ENCODE peak calls at places on chromosomes 5 and 9, in six cellular contexts. X, N, O, U, A and S are unnamed samples.

GRCh38 chr5:67209141-67209771 is 12.7 kb upstream of the CD180 start:
- DNase-seq in O (peak; percentile 44), X (peak; percentile 70), A (peak; percentile 79), U (no peak), N (peak; percentile 69), S (peak; percentile 61)

GRCh38 chr9:136784249-136784996 is 6.7 kb upstream of the TMEM141 start:
- DNase-seq in A (peak; percentile 60), X (peak; percentile 61), O (no peak), N (peak; percentile 52), U (no peak), S (no peak)

GRCh38 chr5:52657231-52657645 is 130.5 kb upstream of the ITGA1 start:
- DNase-seq in N (peak; percentile 42), X (peak; percentile 21), O (no peak), A (peak; percentile 12), U (no peak), S (peak; percentile 18)

GRCh38 chr5:63963080-63963735 is 963 bp upstream of the HTR1A start:
- DNase-seq in O (no peak), X (peak; percentile 38), A (peak; percentile 46), N (peak; percentile 19), U (peak; percentile 1), S (peak; percentile 56)

GRCh38 chr5:54654211-54654610 is 136.7 kb downstream of the SNX18 start:
- DNase-seq in U (no peak), O (no peak), X (no peak), N (no peak), A (no peak), S (no peak)

GRCh38 chr5:119355244-119355635 is 579 bp upstream of the TNFAIP8 start:
- DNase-seq in A (no peak), O (peak; percentile 21), N (no peak), X (no peak), U (no peak), S (peak; percentile 43)

GRCh38 chr9:97570899-97571298 is 62.3 kb downstream of the TSTD2 start:
- DNase-seq in N (no peak), O (no peak), A (no peak), U (no peak), X (no peak), S (no peak)

GRCh38 chr5:34499001-34499734 is 157.0 kb upstream of the RAI14 start:
- DNase-seq in O (no peak), N (no peak), U (peak; percentile 81), X (no peak), A (no peak), S (no peak)

GRCh38 chr9:94082553-94082952 is 1.7 kb upstream of the PTPDC1 start:
- DNase-seq in A (no peak), O (no peak), X (no peak), U (no peak), N (no peak), S (no peak)

GRCh38 chr5:19314840-19315239 is 673.2 kb downstream of the CDH18 start:
- DNase-seq in N (no peak), U (no peak), O (no peak), X (no peak), A (no peak), S (no peak)

GRCh38 chr5:11888221-11888620 is 16.0 kb downstream of the CTNND2 start:
- DNase-seq in A (no peak), N (no peak), U (no peak), O (no peak), X (no peak), S (no peak)

GRCh38 chr9:127118597-127119318 is 3.7 kb downstream of the ANGPTL2 start:
- DNase-seq in U (peak; percentile 55), N (no peak), X (no peak), O (no peak), A (no peak), S (no peak)

GRCh38 chr5:157571357-157571827 is 4.2 kb downstream of the ADAM19 start:
- DNase-seq in X (no peak), N (no peak), A (no peak), O (peak; percentile 23), U (peak; percentile 75), S (no peak)

GRCh38 chr5:54701179-54701578 is 183.6 kb downstream of the SNX18 start:
- DNase-seq in O (no peak), A (no peak), X (no peak), N (peak; percentile 26), U (no peak), S (no peak)

DNA sequence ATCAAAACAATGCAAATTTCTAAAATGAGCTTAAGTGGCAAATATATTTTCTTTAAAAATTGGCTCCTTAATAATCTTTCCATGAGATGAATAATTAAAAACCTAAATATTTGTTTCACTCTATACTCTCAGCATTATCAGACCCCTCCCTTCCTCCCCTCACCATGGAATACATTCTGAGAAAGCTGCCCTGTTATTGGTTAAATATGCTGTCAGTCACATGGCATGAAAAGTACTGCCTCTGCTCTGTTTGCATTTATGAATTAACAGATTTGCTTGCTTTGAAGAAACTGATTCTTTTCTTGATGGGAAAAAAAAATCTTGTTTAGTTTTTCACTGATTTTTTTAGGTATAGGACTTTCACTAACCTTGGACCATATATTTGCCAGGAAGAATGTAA is 17.0 kb upstream of the RPS23 start:
- DNase-seq in X (peak; percentile 30), N (no peak), U (no peak), O (no peak), A (peak; percentile 24), S (no peak)
- TF ChIP-seq MAX in X (no peak), N (no peak), U (no peak), O (no peak), A (no peak), S (no peak)

DNA sequence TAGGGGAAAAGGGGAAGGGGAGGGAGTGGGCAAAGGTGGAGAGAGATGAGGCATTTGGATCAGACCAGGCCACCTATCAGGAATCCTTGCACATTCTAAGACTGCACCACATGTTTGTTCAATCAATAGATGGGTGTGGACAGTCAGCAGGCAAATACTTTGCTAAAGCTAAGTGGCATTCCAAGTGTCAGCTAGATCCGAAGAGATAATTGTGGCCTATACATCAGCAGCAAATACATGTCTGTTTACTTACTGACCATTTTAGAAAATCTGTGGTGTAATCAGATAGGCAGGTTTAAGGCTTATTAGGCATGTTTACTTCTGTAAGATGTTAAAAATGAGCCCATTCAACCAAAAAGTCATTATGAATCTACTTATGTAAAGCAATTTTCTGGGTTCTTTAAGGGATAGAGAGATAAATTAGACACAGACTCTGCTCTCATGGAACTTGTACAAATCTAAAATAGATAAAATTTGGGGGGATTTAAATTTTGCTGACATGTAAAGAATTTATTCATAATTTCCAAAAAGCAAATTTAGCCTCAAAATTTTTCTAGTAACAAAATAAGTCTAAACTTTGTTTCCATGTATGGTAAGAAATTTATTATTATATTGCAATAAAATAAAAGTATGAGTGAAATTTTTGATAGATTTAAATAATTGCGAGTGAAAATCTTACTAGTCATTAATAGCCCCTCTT is 107.3 kb downstream of the SNCAIP start:
- DNase-seq in U (no peak), X (no peak), O (no peak), N (no peak), A (no peak), S (no peak)
- H3K4me3 ChIP-seq in U (no peak overlapping the region), X (no peak overlapping the region), O (no peak overlapping the region), N (no peak overlapping the region), A (no peak overlapping the region), S (no peak overlapping the region)

GRCh38 chr5:44839018-44839681 is 30.4 kb downstream of the MRPS30 start:
- DNase-seq in U (no peak), X (no peak), N (no peak), O (no peak), A (no peak), S (no peak)

GRCh38 chr5:44845777-44846176 is 37.0 kb downstream of the MRPS30 start:
- DNase-seq in X (no peak), U (no peak), O (no peak), A (no peak), N (no peak), S (no peak)

GRCh38 chr5:44844744-44845143 is 36.0 kb downstream of the MRPS30 start:
- DNase-seq in N (no peak), A (no peak), X (no peak), U (no peak), O (no peak), S (no peak)

GRCh38 chr5:44847453-44847852 is 38.7 kb downstream of the MRPS30 start:
- DNase-seq in X (no peak), N (no peak), U (no peak), A (no peak), O (no peak), S (no peak)

GRCh38 chr5:44842491-44843282 is 33.9 kb downstream of the MRPS30 start:
- DNase-seq in A (no peak), X (no peak), U (no peak), O (no peak), N (no peak), S (no peak)
- TF ChIP-seq JUND in A (no peak), X (no peak), U (no peak), O (no peak), N (no peak), S (no peak)

GRCh38 chr9:89442981-89443817 is 54.7 kb downstream of the SEMA4D start:
- DNase-seq in U (no peak), X (no peak), O (no peak), N (no peak), A (no peak), S (no peak)
- TF ChIP-seq MAX in U (no peak), X (no peak), O (no peak), N (no peak), A (no peak), S (no peak)

GRCh38 chr9:110047232-110047954 is 160.6 kb downstream of the C9orf152 start:
- DNase-seq in N (no peak), X (no peak), O (peak; percentile 66), A (no peak), U (no peak), S (no peak)
- H3K4me3 ChIP-seq in N (no peak overlapping the region), X (no peak overlapping the region), O (peak overlapping the region; percentile 68), A (no peak overlapping the region), U (peak overlapping the region; percentile 100), S (no peak overlapping the region)

GRCh38 chr9:113622600-113623400 is 159.3 kb downstream of the RGS3 start:
- DNase-seq in A (no peak), U (peak; percentile 44), N (peak; percentile 81), O (peak; percentile 77), X (no peak), S (peak; percentile 74)

GRCh38 chr9:113625456-113625855 is 161.9 kb downstream of the RGS3 start:
- DNase-seq in O (no peak), N (no peak), A (no peak), U (no peak), X (no peak), S (no peak)

GRCh38 chr9:113626735-113627495 is 163.4 kb downstream of the RGS3 start:
- DNase-seq in U (no peak), N (no peak), A (no peak), X (no peak), O (no peak), S (no peak)

GRCh38 chr9:113623851-113624485 is 160.4 kb downstream of the RGS3 start:
- DNase-seq in N (no peak), A (no peak), U (no peak), X (no peak), O (no peak), S (no peak)

DNA sequence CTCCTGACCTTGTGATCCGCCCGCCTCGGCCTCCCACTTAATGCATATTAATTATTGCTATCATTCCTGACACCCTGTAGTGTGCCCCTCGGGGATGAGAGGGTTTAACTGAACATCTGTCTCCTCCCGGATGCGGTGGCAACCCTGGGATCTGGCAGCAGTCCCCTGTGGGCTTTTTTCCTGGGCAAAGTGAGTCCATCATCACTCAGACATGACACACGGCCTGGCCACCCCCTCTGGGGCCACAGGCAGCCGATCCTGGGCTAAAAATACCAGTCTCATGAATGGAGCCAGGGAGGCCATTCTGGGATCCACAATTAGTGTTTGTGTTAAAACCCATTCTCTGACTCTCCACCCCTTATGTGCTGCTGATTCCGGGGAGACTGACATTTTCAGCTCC is 161.2 kb downstream of the RGS3 start:
- DNase-seq in A (peak; percentile 60), O (no peak), N (no peak), X (no peak), U (no peak), S (no peak)
- TF ChIP-seq JUND in A (peak; percentile 57), O (no peak), N (no peak), X (no peak), U (no peak), S (no peak)